ENCODE peak calls at places on chromosome 16, in eight cellular contexts. R is AG20443; U is fibroblast of the conjunctiva; T is activated CD4-positive, CD25-positive, alpha-beta regulatory T cell; M is cardiac muscle cell; X is stimulated activated CD8-positive, alpha-beta memory T cell treated with anti-CD3 and anti-CD28 coated beads, Interleukin-15, amount 100 ng/mL, for 1 hour; A is activated naive CD4-positive, alpha-beta T cell treated with anti-CD3 and anti-CD28 coated beads, Interleukin-2, amount 10 ng/mL, durations not matched to agents 7 days and 5 days; O is T-helper 22 cell. S is an unnamed sample.

GRCh38 chr16:4944333-4945281 is 7.7 kb upstream of the PPL start:
- DNase-seq in R (peak), U (peak), T (no peak), M (peak), X (no peak), A (no peak), O (no peak), S (peak)

GRCh38 chr16:29009050-29009837 is 24.4 kb downstream of the LAT start:
- DNase-seq in R (no peak), U (no peak), T (no peak), M (no peak), X (no peak), A (peak), O (no peak), S (no peak)

GRCh38 chr16:80804061-80804450 is 342 bp downstream of the CDYL2 start:
- DNase-seq in R (no peak), U (peak), T (peak), M (peak), X (no peak), A (peak), O (peak), S (no peak)

GRCh38 chr16:85196976-85197375 is 84.7 kb upstream of the CIBAR2 start:
- DNase-seq in R (no peak), U (no peak), T (no peak), M (no peak), X (no peak), A (no peak), O (no peak), S (no peak)

GRCh38 chr16:69762843-69763556 is 868 bp downstream of the WWP2 start:
- DNase-seq in R (peak), U (no peak), T (no peak), M (peak), X (no peak), A (no peak), O (no peak), S (no peak)

GRCh38 chr16:4797805-4798252 is 2.7 kb downstream of the SMIM22 start:
- DNase-seq in R (no peak), U (no peak), T (no peak), M (no peak), X (no peak), A (no peak), O (no peak), S (no peak)

GRCh38 chr16:26709175-26709574 is 357.6 kb upstream of the C16orf82 start:
- DNase-seq in R (no peak), U (no peak), T (no peak), M (no peak), X (no peak), A (no peak), O (no peak), S (no peak)

GRCh38 chr16:85437161-85438052 is 175.7 kb upstream of the GSE1 start:
- DNase-seq in R (no peak), U (peak), T (no peak), M (peak), X (no peak), A (no peak), O (no peak), S (no peak)

GRCh38 chr16:67176662-67177061 is 6.3 kb downstream of the NOL3 start:
- DNase-seq in R (no peak), U (no peak), T (no peak), M (no peak), X (no peak), A (no peak), O (no peak), S (no peak)

GRCh38 chr16:81817789-81818304 is 38.8 kb downstream of the PLCG2 start:
- DNase-seq in R (no peak), U (no peak), T (no peak), M (no peak), X (no peak), A (peak), O (no peak), S (no peak)

GRCh38 chr16:47577029-47577428 is 115.9 kb downstream of the PHKB start:
- DNase-seq in R (no peak), U (no peak), T (no peak), M (no peak), X (no peak), A (no peak), O (no peak), S (no peak)

GRCh38 chr16:72241930-72242329 is 70.0 kb upstream of the PMFBP1 start:
- DNase-seq in R (peak), U (peak), T (no peak), M (peak), X (no peak), A (peak), O (no peak), S (no peak)

GRCh38 chr16:79114759-79115158 is 485.8 kb downstream of the MAF start:
- DNase-seq in R (no peak), U (no peak), T (no peak), M (no peak), X (no peak), A (no peak), O (no peak), S (no peak)

GRCh38 chr16:1707193-1707790 is 1.3 kb downstream of the MAPK8IP3 start:
- DNase-seq in R (peak), U (no peak), T (no peak), M (peak), X (no peak), A (peak), O (no peak), S (peak)

GRCh38 chr16:66996324-66996982 is 8.1 kb downstream of the CES4A start:
- DNase-seq in R (peak), U (peak), T (no peak), M (peak), X (no peak), A (no peak), O (no peak), S (peak)

GRCh38 chr16:12255919-12256665 is 279.6 kb downstream of the SNX29 start:
- DNase-seq in R (no peak), U (no peak), T (no peak), M (no peak), X (no peak), A (no peak), O (no peak), S (no peak)

GRCh38 chr16:351804-352520 is 561 bp downstream of the AXIN1 start:
- DNase-seq in R (peak), U (no peak), T (peak), M (no peak), X (no peak), A (peak), O (peak), S (no peak)

GRCh38 chr16:79882292-79882995 is 281.9 kb upstream of the MAF start:
- DNase-seq in R (no peak), U (no peak), T (no peak), M (no peak), X (no peak), A (no peak), O (no peak), S (no peak)

GRCh38 chr16:23863511-23864422 is 28.0 kb downstream of the PRKCB start:
- DNase-seq in R (no peak), U (no peak), T (no peak), M (no peak), X (no peak), A (peak), O (no peak), S (no peak)

GRCh38 chr16:19888834-19889233 is 4.2 kb upstream of the GPRC5B start:
- DNase-seq in R (no peak), U (no peak), T (no peak), M (no peak), X (no peak), A (no peak), O (no peak), S (no peak)

GRCh38 chr16:54362801-54363200 is 76.2 kb upstream of the IRX3 start:
- DNase-seq in R (no peak), U (no peak), T (no peak), M (no peak), X (no peak), A (no peak), O (no peak), S (no peak)

GRCh38 chr16:81873843-81874752 is 95.0 kb downstream of the PLCG2 start:
- DNase-seq in R (peak), U (no peak), T (peak), M (peak), X (peak), A (peak), O (no peak), S (no peak)

GRCh38 chr16:87356491-87356853 is 27.1 kb downstream of the FBXO31 start:
- DNase-seq in R (no peak), U (no peak), T (no peak), M (no peak), X (no peak), A (no peak), O (no peak), S (no peak)

GRCh38 chr16:7605812-7606211 is 273.2 kb downstream of the RBFOX1 start:
- DNase-seq in R (no peak), U (no peak), T (no peak), M (no peak), X (no peak), A (no peak), O (no peak), S (no peak)

GRCh38 chr16:9976641-9977040 is 205.6 kb downstream of the GRIN2A start:
- DNase-seq in R (no peak), U (no peak), T (no peak), M (no peak), X (no peak), A (no peak), O (no peak), S (no peak)

GRCh38 chr16:69329369-69330285 is 761 bp downstream of the PDF start:
- DNase-seq in R (peak), U (no peak), T (peak), M (no peak), X (peak), A (peak), O (no peak), S (no peak)